ENCODE peak calls at places on chromosomes 6 and 20, in ten cellular contexts. One of them, this sample, is unnamed.
A peak's percentile ranks its signal among the peaks of the same experiment; 100 is the strongest.

GRCh38 chr6:14784596-14785360 is 461.1 kb upstream of the JARID2 start:
- DNase-seq in nucleus accumbens: no peak
- DNase-seq in NCI-H1694 treated with DMSO at 0.1 percent for 48 hours: no peak
- DNase-seq in hepatic stellate cell: no peak
- DNase-seq in T-cell: peak; percentile 10
- DNase-seq in stimulated activated CD8-positive, alpha-beta memory T cell treated with anti-CD3 and anti-CD28 coated beads, Interleukin-2, amount 100 ng/mL, for 48 hours: no peak
- DNase-seq in transverse colon: no peak
- DNase-seq in mesenchymal stem cell: peak; percentile 55
- DNase-seq in AG08396: no peak
- DNase-seq in Calu3: no peak
- DNase-seq in this sample: peak; percentile 35

GRCh38 chr20:16947346-16947943 is 199.3 kb downstream of the OTOR start:
- DNase-seq in Calu3: no peak
- DNase-seq in AG08396: no peak
- DNase-seq in hepatic stellate cell: no peak
- DNase-seq in nucleus accumbens: no peak
- DNase-seq in transverse colon: no peak
- DNase-seq in stimulated activated CD8-positive, alpha-beta memory T cell treated with anti-CD3 and anti-CD28 coated beads, Interleukin-2, amount 100 ng/mL, for 48 hours: no peak
- DNase-seq in mesenchymal stem cell: peak; percentile 10
- DNase-seq in NCI-H1694 treated with DMSO at 0.1 percent for 48 hours: no peak
- DNase-seq in T-cell: no peak
- DNase-seq in this sample: peak; percentile 92

GRCh38 chr6:145669627-145670034 is 65.7 kb downstream of the EPM2A start:
- DNase-seq in AG08396: peak; percentile 42
- DNase-seq in transverse colon: no peak
- DNase-seq in mesenchymal stem cell: peak; percentile 59
- DNase-seq in nucleus accumbens: no peak
- DNase-seq in T-cell: no peak
- DNase-seq in Calu3: no peak
- DNase-seq in NCI-H1694 treated with DMSO at 0.1 percent for 48 hours: no peak
- DNase-seq in hepatic stellate cell: peak; percentile 39
- DNase-seq in stimulated activated CD8-positive, alpha-beta memory T cell treated with anti-CD3 and anti-CD28 coated beads, Interleukin-2, amount 100 ng/mL, for 48 hours: no peak
- DNase-seq in this sample: no peak

GRCh38 chr20:57654998-57655811 is 35.0 kb upstream of the ZBP1 start:
- DNase-seq in hepatic stellate cell: peak; percentile 8
- DNase-seq in NCI-H1694 treated with DMSO at 0.1 percent for 48 hours: no peak
- DNase-seq in AG08396: peak; percentile 10
- DNase-seq in Calu3: peak; percentile 20
- DNase-seq in stimulated activated CD8-positive, alpha-beta memory T cell treated with anti-CD3 and anti-CD28 coated beads, Interleukin-2, amount 100 ng/mL, for 48 hours: no peak
- DNase-seq in T-cell: no peak
- DNase-seq in mesenchymal stem cell: no peak
- DNase-seq in nucleus accumbens: no peak
- DNase-seq in transverse colon: no peak
- DNase-seq in this sample: no peak

GRCh38 chr20:63706852-63707557 is 771 bp downstream of the ARFRP1 start:
- DNase-seq in mesenchymal stem cell: peak; percentile 57
- DNase-seq in stimulated activated CD8-positive, alpha-beta memory T cell treated with anti-CD3 and anti-CD28 coated beads, Interleukin-2, amount 100 ng/mL, for 48 hours: peak; percentile 53
- DNase-seq in transverse colon: peak; percentile 70
- DNase-seq in T-cell: peak; percentile 53
- DNase-seq in Calu3: peak; percentile 75
- DNase-seq in nucleus accumbens: peak; percentile 51
- DNase-seq in AG08396: peak; percentile 77
- DNase-seq in hepatic stellate cell: peak; percentile 79
- DNase-seq in NCI-H1694 treated with DMSO at 0.1 percent for 48 hours: peak; percentile 11
- DNase-seq in this sample: peak; percentile 27

GRCh38 chr20:62219101-62219991 is 732 bp downstream of the HRH3 start:
- DNase-seq in Calu3: peak; percentile 35
- DNase-seq in T-cell: no peak
- DNase-seq in mesenchymal stem cell: peak; percentile 6
- DNase-seq in stimulated activated CD8-positive, alpha-beta memory T cell treated with anti-CD3 and anti-CD28 coated beads, Interleukin-2, amount 100 ng/mL, for 48 hours: no peak
- DNase-seq in transverse colon: no peak
- DNase-seq in hepatic stellate cell: no peak
- DNase-seq in AG08396: no peak
- DNase-seq in NCI-H1694 treated with DMSO at 0.1 percent for 48 hours: no peak
- DNase-seq in nucleus accumbens: no peak
- DNase-seq in this sample: no peak

GRCh38 chr6:22327881-22328280 is 31.0 kb upstream of the PRL start:
- DNase-seq in Calu3: no peak
- DNase-seq in AG08396: no peak
- DNase-seq in NCI-H1694 treated with DMSO at 0.1 percent for 48 hours: no peak
- DNase-seq in nucleus accumbens: no peak
- DNase-seq in stimulated activated CD8-positive, alpha-beta memory T cell treated with anti-CD3 and anti-CD28 coated beads, Interleukin-2, amount 100 ng/mL, for 48 hours: no peak
- DNase-seq in transverse colon: no peak
- DNase-seq in mesenchymal stem cell: no peak
- DNase-seq in T-cell: no peak
- DNase-seq in hepatic stellate cell: no peak
- DNase-seq in this sample: no peak

GRCh38 chr20:50837532-50838321 is 42.9 kb downstream of the BCAS4 start:
- DNase-seq in T-cell: no peak
- DNase-seq in AG08396: peak; percentile 78
- DNase-seq in mesenchymal stem cell: no peak
- DNase-seq in stimulated activated CD8-positive, alpha-beta memory T cell treated with anti-CD3 and anti-CD28 coated beads, Interleukin-2, amount 100 ng/mL, for 48 hours: no peak
- DNase-seq in hepatic stellate cell: no peak
- DNase-seq in transverse colon: no peak
- DNase-seq in NCI-H1694 treated with DMSO at 0.1 percent for 48 hours: peak; percentile 52
- DNase-seq in Calu3: no peak
- DNase-seq in nucleus accumbens: no peak
- DNase-seq in this sample: peak; percentile 33

GRCh38 chr20:35539756-35540212 is 2.1 kb upstream of the ERGIC3 start:
- DNase-seq in T-cell: peak; percentile 6
- DNase-seq in transverse colon: peak; percentile 69
- DNase-seq in hepatic stellate cell: no peak
- DNase-seq in nucleus accumbens: no peak
- DNase-seq in NCI-H1694 treated with DMSO at 0.1 percent for 48 hours: no peak
- DNase-seq in Calu3: peak; percentile 94
- DNase-seq in stimulated activated CD8-positive, alpha-beta memory T cell treated with anti-CD3 and anti-CD28 coated beads, Interleukin-2, amount 100 ng/mL, for 48 hours: no peak
- DNase-seq in mesenchymal stem cell: peak; percentile 23
- DNase-seq in AG08396: no peak
- DNase-seq in this sample: no peak